ENCODE peak calls at places on chromosomes 11 and 22, in eight cellular contexts. J, C, D, Y, I, Q, Z and H are unnamed samples.
A peak's percentile ranks its signal among the peaks of the same experiment; 100 is the strongest.

GRCh38 chr22:49052023-49052538 is 775.6 kb downstream of the BRD1 start:
- DNase-seq in J (no peak), C (no peak), D (no peak), Y (no peak), I (no peak), Q (peak; percentile 69), Z (no peak), H (no peak)

GRCh38 chr11:120395778-120396177 is 59.6 kb downstream of the ARHGEF12 start:
- DNase-seq in J (no peak), C (no peak), D (no peak), Y (no peak), I (no peak), Q (no peak), Z (no peak), H (no peak)

GRCh38 chr11:100687630-100688395 is 725 bp downstream of the ARHGAP42 start:
- DNase-seq in J (peak; percentile 36), C (peak; percentile 89), D (peak; percentile 71), Y (peak; percentile 30), I (peak; percentile 72), Q (peak; percentile 47), Z (no peak), H (peak; percentile 66)

GRCh38 chr22:23831781-23832180 is 7.0 kb downstream of the DERL3 start:
- DNase-seq in J (no peak), C (no peak), D (no peak), Y (no peak), I (no peak), Q (no peak), Z (no peak), H (no peak)

GRCh38 chr22:34722901-34723300 is 343.1 kb upstream of the ISX start:
- DNase-seq in J (no peak), C (no peak), D (no peak), Y (no peak), I (no peak), Q (no peak), Z (no peak), H (no peak)

GRCh38 chr22:37059876-37060449 is 8.4 kb downstream of the KCTD17 start:
- DNase-seq in J (no peak), C (no peak), D (no peak), Y (no peak), I (no peak), Q (no peak), Z (no peak), H (no peak)

GRCh38 chr22:17120281-17120680 is 879 bp downstream of the TMEM121B start:
- DNase-seq in J (peak; percentile 88), C (peak; percentile 53), D (no peak), Y (no peak), I (peak; percentile 93), Q (peak; percentile 56), Z (peak; percentile 88), H (no peak)

GRCh38 chr11:66068923-66069714 is 953 bp upstream of the PACS1 start:
- DNase-seq in J (no peak), C (peak; percentile 56), D (peak; percentile 46), Y (no peak), I (peak; percentile 49), Q (peak; percentile 59), Z (no peak), H (peak; percentile 40)

GRCh38 chr11:37306563-37306962 is 708.5 kb upstream of the RAG2 start:
- DNase-seq in J (no peak), C (no peak), D (no peak), Y (no peak), I (no peak), Q (no peak), Z (no peak), H (no peak)

GRCh38 chr11:60757231-60757800 is 649 bp downstream of the MS4A15 start:
- DNase-seq in J (no peak), C (no peak), D (no peak), Y (no peak), I (no peak), Q (no peak), Z (no peak), H (no peak)

GRCh38 chr11:84498016-84498415 is 1129.1 kb downstream of the DLG2 start:
- DNase-seq in J (no peak), C (peak; percentile 90), D (no peak), Y (no peak), I (no peak), Q (no peak), Z (no peak), H (no peak)

GRCh38 chr11:75567971-75568370 is 5.9 kb downstream of the SERPINH1 start:
- DNase-seq in J (no peak), C (no peak), D (no peak), Y (no peak), I (no peak), Q (no peak), Z (peak; percentile 5), H (no peak)

GRCh38 chr11:121625784-121626506 is 173.2 kb upstream of the SORL1-AS1 start:
- DNase-seq in J (no peak), C (peak; percentile 46), D (no peak), Y (no peak), I (no peak), Q (no peak), Z (no peak), H (no peak)

GRCh38 chr22:49613871-49614270 is 213.8 kb downstream of the BRD1 start:
- DNase-seq in J (no peak), C (no peak), D (no peak), Y (no peak), I (no peak), Q (no peak), Z (no peak), H (no peak)

GRCh38 chr22:39114157-39114511 is 17.1 kb downstream of the APOBEC3H start:
- DNase-seq in J (no peak), C (no peak), D (no peak), Y (no peak), I (peak; percentile 51), Q (no peak), Z (no peak), H (no peak)

GRCh38 chr11:116342148-116342547 is 430.6 kb downstream of the BUD13 start:
- DNase-seq in J (no peak), C (no peak), D (no peak), Y (no peak), I (no peak), Q (no peak), Z (no peak), H (no peak)

GRCh38 chr22:26986884-26987283 is 329.5 kb downstream of the MIAT start:
- DNase-seq in J (no peak), C (no peak), D (no peak), Y (no peak), I (no peak), Q (no peak), Z (no peak), H (no peak)

GRCh38 chr11:133953571-133953970 is 3.2 kb downstream of the IGSF9B start:
- DNase-seq in J (no peak), C (no peak), D (no peak), Y (no peak), I (no peak), Q (no peak), Z (peak; percentile 16), H (no peak)

GRCh38 chr11:64970731-64971151 is 1.2 kb downstream of the MAJIN start:
- DNase-seq in J (no peak), C (no peak), D (peak; percentile 100), Y (no peak), I (no peak), Q (peak; percentile 31), Z (peak; percentile 13), H (no peak)

DNA sequence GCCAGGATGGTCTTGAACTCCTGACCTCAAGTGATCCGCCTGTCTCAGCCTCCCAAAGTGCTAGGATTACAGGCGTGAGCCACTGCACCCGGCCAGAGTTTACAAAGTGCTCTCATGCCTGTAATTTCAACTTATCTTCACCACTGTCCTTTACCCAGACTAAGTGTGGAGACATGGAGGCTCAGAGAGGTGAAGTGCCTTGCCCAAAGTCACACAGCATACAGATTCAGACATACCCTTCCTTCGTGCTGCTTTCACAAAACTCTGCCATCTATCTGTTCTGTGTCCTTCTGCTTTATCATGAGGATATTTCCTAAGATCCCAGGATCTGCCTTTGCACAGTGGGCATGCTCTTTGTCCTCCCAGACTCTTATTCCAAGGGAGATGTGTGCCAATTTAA is 143.6 kb upstream of the SYT13 start:
- DNase-seq in J (no peak), C (no peak), D (no peak), Y (no peak), I (no peak), Q (no peak), Z (no peak), H (no peak)
- TF ChIP-seq CTCF in J (no peak), C (no peak), D (no peak), Y (no peak), I (no peak), Q (no peak), Z (no peak), H (no peak)

GRCh38 chr22:46538816-46539163 is 1.4 kb upstream of the CELSR1 start:
- DNase-seq in J (no peak), C (peak; percentile 42), D (peak; percentile 72), Y (no peak), I (no peak), Q (no peak), Z (no peak), H (no peak)
- TF ChIP-seq CTCF in J (no peak), C (no peak), D (no peak), Y (no peak), I (no peak), Q (no peak), Z (no peak), H (no peak)

DNA sequence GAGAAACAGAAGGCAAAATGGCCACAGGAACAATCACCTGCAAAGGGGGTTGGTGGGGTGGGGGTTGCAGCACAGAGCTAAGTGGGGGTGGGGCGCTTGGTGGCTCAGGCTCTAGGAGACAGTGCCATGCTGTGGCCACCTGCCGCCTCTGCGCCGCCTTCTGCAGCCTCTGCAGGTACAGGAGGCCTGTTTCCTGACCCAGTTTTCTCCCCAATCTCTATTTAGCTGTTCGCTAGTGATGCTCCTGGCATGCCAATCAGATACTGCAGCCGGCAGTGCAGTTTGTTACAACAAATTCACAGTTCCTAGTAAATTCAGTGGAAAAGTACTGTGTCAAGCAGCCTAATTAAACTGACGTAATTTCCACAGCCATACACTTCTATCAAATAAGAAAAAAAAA is 106.4 kb downstream of the SERGEF start:
- DNase-seq in J (peak; percentile 17), C (no peak), D (no peak), Y (no peak), I (peak; percentile 87), Q (no peak), Z (peak; percentile 68), H (no peak)
- TF ChIP-seq CTCF in J (peak; percentile 53), C (no peak), D (peak; percentile 49), Y (no peak), I (no peak), Q (no peak), Z (no peak), H (peak; percentile 5)

DNA sequence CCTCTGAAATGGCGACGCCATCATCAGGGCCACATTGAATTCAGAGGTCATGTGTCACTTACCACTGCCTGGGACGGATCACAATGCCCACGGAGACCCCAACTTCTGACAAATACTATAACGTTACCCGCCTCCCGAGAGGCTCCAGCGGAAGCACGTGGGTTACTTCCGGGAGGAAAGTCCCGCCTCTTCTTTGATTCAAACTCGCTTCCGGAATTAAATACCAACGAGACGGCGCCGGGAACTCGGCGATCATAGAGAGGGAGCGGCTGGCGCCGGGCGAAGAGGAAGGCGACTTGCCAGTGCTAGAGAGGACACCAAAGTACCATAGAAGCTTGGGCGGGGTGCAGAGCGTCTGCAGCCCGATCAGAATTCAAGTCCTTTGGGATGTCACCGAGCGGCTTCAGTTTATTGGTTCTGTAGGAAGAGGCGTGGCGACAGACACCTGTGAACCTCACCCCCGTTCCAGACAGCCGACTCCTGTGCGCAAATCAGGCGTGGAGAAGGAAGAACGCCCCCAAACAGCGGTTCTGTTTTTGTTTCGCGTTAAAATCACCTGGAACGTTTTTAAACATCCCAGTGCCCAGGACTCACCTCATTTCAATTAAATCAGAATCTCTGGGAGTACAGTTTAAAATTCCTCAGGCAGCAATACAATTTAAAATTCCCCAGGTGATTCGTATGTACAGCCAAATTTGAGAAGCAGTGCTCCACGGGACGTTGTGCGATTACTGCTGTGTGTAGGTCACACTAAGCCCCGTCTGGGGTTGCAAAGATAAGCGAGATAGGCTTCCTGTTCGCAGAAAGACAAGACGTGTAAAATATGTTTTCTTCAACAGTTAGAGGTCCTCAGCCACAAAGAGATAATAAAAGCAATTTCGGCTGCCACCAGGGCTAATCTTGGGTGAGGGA is at the start of gene TIMM10:
- DNase-seq in J (peak; percentile 82), C (peak; percentile 97), D (peak; percentile 97), Y (peak; percentile 91), I (peak; percentile 94), Q (peak; percentile 98), Z (peak; percentile 97), H (peak; percentile 86)
- TF ChIP-seq CTCF in J (no peak), C (no peak), D (no peak), Y (no peak), I (no peak), Q (no peak), Z (no peak), H (no peak)